ENCODE peak calls at places on chromosomes 13 and 19, in five cellular contexts. One of them, this sample, is unnamed.

GRCh38 chr13:19587635-19588300 is 26.4 kb upstream of the TPTE2 start:
- DNase-seq in fibroblast of lung: peak; percentile 36
- DNase-seq in psoas muscle: no peak
- DNase-seq in Caco-2: peak; percentile 66
- DNase-seq in astrocyte of the spinal cord: peak; percentile 48
- DNase-seq in this sample: peak; percentile 12

GRCh38 chr19:48660854-48661731 is 11.7 kb downstream of the NTN5 start:
- DNase-seq in psoas muscle: peak; percentile 83
- DNase-seq in Caco-2: peak; percentile 75
- DNase-seq in fibroblast of lung: peak; percentile 85
- DNase-seq in astrocyte of the spinal cord: peak; percentile 88
- DNase-seq in this sample: peak; percentile 86

GRCh38 chr13:103036268-103036667 is 29.9 kb downstream of the SLC10A2 start:
- DNase-seq in Caco-2: no peak
- DNase-seq in fibroblast of lung: no peak
- DNase-seq in psoas muscle: no peak
- DNase-seq in astrocyte of the spinal cord: no peak
- DNase-seq in this sample: no peak

GRCh38 chr19:41570639-41571112 is 5.3 kb upstream of the CEACAM21 start:
- DNase-seq in Caco-2: peak; percentile 83
- DNase-seq in astrocyte of the spinal cord: peak; percentile 53
- DNase-seq in psoas muscle: peak; percentile 77
- DNase-seq in fibroblast of lung: peak; percentile 43
- DNase-seq in this sample: peak; percentile 76

GRCh38 chr19:16376649-16377048 is 52.0 kb downstream of the KLF2 start:
- DNase-seq in fibroblast of lung: no peak
- DNase-seq in astrocyte of the spinal cord: no peak
- DNase-seq in psoas muscle: no peak
- DNase-seq in Caco-2: peak; percentile 40
- DNase-seq in this sample: no peak

GRCh38 chr19:4730740-4731171 is 7.1 kb upstream of the DPP9 start:
- DNase-seq in fibroblast of lung: no peak
- DNase-seq in astrocyte of the spinal cord: no peak
- DNase-seq in psoas muscle: no peak
- DNase-seq in Caco-2: peak; percentile 65
- DNase-seq in this sample: peak; percentile 42

GRCh38 chr19:51637362-51637978 is 7.3 kb upstream of the SIGLEC5 start:
- DNase-seq in astrocyte of the spinal cord: no peak
- DNase-seq in fibroblast of lung: no peak
- DNase-seq in Caco-2: no peak
- DNase-seq in psoas muscle: no peak
- DNase-seq in this sample: no peak

GRCh38 chr13:113947321-113948033 is 26.4 kb downstream of the C13orf46 start:
- DNase-seq in psoas muscle: peak; percentile 68
- DNase-seq in astrocyte of the spinal cord: no peak
- DNase-seq in fibroblast of lung: no peak
- DNase-seq in Caco-2: peak; percentile 19
- DNase-seq in this sample: no peak

GRCh38 chr19:10986301-10987127 is 25.7 kb downstream of the SMARCA4 start:
- DNase-seq in psoas muscle: no peak
- DNase-seq in Caco-2: no peak
- DNase-seq in fibroblast of lung: no peak
- DNase-seq in astrocyte of the spinal cord: no peak
- DNase-seq in this sample: no peak

GRCh38 chr19:19711306-19711933 is 21.5 kb downstream of the ZNF14 start:
- DNase-seq in Caco-2: no peak
- DNase-seq in fibroblast of lung: no peak
- DNase-seq in psoas muscle: no peak
- DNase-seq in astrocyte of the spinal cord: no peak
- DNase-seq in this sample: no peak

GRCh38 chr13:32191452-32191998 is 123.6 kb downstream of the ZAR1L start:
- DNase-seq in fibroblast of lung: no peak
- DNase-seq in Caco-2: no peak
- DNase-seq in astrocyte of the spinal cord: no peak
- DNase-seq in psoas muscle: no peak
- DNase-seq in this sample: no peak

GRCh38 chr19:4606921-4607678 is 32.2 kb upstream of the TNFAIP8L1 start:
- DNase-seq in astrocyte of the spinal cord: no peak
- DNase-seq in Caco-2: no peak
- DNase-seq in psoas muscle: peak; percentile 50
- DNase-seq in fibroblast of lung: no peak
- DNase-seq in this sample: peak; percentile 76

GRCh38 chr13:70923863-70924752 is 815.9 kb upstream of the KLHL1 start:
- DNase-seq in Caco-2: no peak
- DNase-seq in astrocyte of the spinal cord: peak; percentile 22
- DNase-seq in psoas muscle: no peak
- DNase-seq in fibroblast of lung: peak; percentile 4
- DNase-seq in this sample: no peak

GRCh38 chr13:24407844-24408243 is 98.5 kb downstream of the C1QTNF9 start:
- DNase-seq in Caco-2: no peak
- DNase-seq in psoas muscle: no peak
- DNase-seq in fibroblast of lung: no peak
- DNase-seq in astrocyte of the spinal cord: no peak
- DNase-seq in this sample: no peak

GRCh38 chr13:22740264-22740663 is 440.5 kb upstream of the SGCG start:
- DNase-seq in psoas muscle: no peak
- DNase-seq in fibroblast of lung: no peak
- DNase-seq in astrocyte of the spinal cord: no peak
- DNase-seq in Caco-2: peak; percentile 26
- DNase-seq in this sample: no peak

GRCh38 chr19:18763674-18764590 is 27.2 kb downstream of the COMP start:
- DNase-seq in Caco-2: no peak
- DNase-seq in astrocyte of the spinal cord: no peak
- DNase-seq in psoas muscle: peak; percentile 81
- DNase-seq in fibroblast of lung: peak; percentile 75
- DNase-seq in this sample: no peak

GRCh38 chr19:4878491-4878968 is 11.1 kb upstream of the PLIN3 start:
- DNase-seq in Caco-2: no peak
- DNase-seq in astrocyte of the spinal cord: no peak
- DNase-seq in psoas muscle: peak; percentile 75
- DNase-seq in fibroblast of lung: no peak
- DNase-seq in this sample: no peak

GRCh38 chr19:33301011-33301899 is 1.1 kb downstream of the CEBPA start:
- DNase-seq in fibroblast of lung: no peak
- DNase-seq in psoas muscle: peak; percentile 50
- DNase-seq in Caco-2: no peak
- DNase-seq in astrocyte of the spinal cord: no peak
- DNase-seq in this sample: no peak

GRCh38 chr19:44609219-44609618 is 4.1 kb upstream of the IGSF23 start:
- DNase-seq in Caco-2: no peak
- DNase-seq in psoas muscle: no peak
- DNase-seq in astrocyte of the spinal cord: no peak
- DNase-seq in fibroblast of lung: peak; percentile 49
- DNase-seq in this sample: no peak

GRCh38 chr13:41562083-41562482 is 104.7 kb downstream of the RGCC start:
- DNase-seq in fibroblast of lung: peak; percentile 95
- DNase-seq in psoas muscle: peak; percentile 68
- DNase-seq in Caco-2: no peak
- DNase-seq in astrocyte of the spinal cord: peak; percentile 96
- DNase-seq in this sample: peak; percentile 60

GRCh38 chr19:18097217-18097992 is at the start of gene MAST3:
- DNase-seq in astrocyte of the spinal cord: peak; percentile 65
- DNase-seq in fibroblast of lung: peak; percentile 54
- DNase-seq in Caco-2: peak; percentile 94
- DNase-seq in psoas muscle: peak; percentile 80
- DNase-seq in this sample: peak; percentile 82

GRCh38 chr13:51158923-51159322 is 47.8 kb upstream of the C13orf42 start:
- DNase-seq in astrocyte of the spinal cord: no peak
- DNase-seq in Caco-2: no peak
- DNase-seq in psoas muscle: no peak
- DNase-seq in fibroblast of lung: peak; percentile 21
- DNase-seq in this sample: no peak

GRCh38 chr19:44367024-44367423 is 10.5 kb upstream of the ZNF112 start:
- DNase-seq in fibroblast of lung: peak; percentile 10
- DNase-seq in astrocyte of the spinal cord: peak; percentile 15
- DNase-seq in psoas muscle: no peak
- DNase-seq in Caco-2: no peak
- DNase-seq in this sample: peak; percentile 6

GRCh38 chr13:48873598-48873997 is 102.1 kb upstream of the FNDC3A start:
- DNase-seq in Caco-2: no peak
- DNase-seq in psoas muscle: no peak
- DNase-seq in astrocyte of the spinal cord: peak; percentile 28
- DNase-seq in fibroblast of lung: peak; percentile 28
- DNase-seq in this sample: no peak

GRCh38 chr13:27311518-27312208 is 41.0 kb downstream of the RASL11A start:
- DNase-seq in fibroblast of lung: no peak
- DNase-seq in Caco-2: no peak
- DNase-seq in psoas muscle: no peak
- DNase-seq in astrocyte of the spinal cord: no peak
- DNase-seq in this sample: no peak

GRCh38 chr19:29505034-29505824 is 20.6 kb upstream of the VSTM2B start:
- DNase-seq in astrocyte of the spinal cord: no peak
- DNase-seq in Caco-2: no peak
- DNase-seq in psoas muscle: no peak
- DNase-seq in fibroblast of lung: no peak
- DNase-seq in this sample: no peak

GRCh38 chr13:36559388-36559787 is 114.4 kb upstream of the SERTM1 start:
- DNase-seq in fibroblast of lung: no peak
- DNase-seq in astrocyte of the spinal cord: no peak
- DNase-seq in Caco-2: no peak
- DNase-seq in psoas muscle: no peak
- DNase-seq in this sample: no peak

GRCh38 chr13:69970521-69970920 is 137.1 kb upstream of the ATXN8OS start:
- DNase-seq in psoas muscle: no peak
- DNase-seq in Caco-2: no peak
- DNase-seq in astrocyte of the spinal cord: peak; percentile 10
- DNase-seq in fibroblast of lung: peak; percentile 29
- DNase-seq in this sample: no peak

GRCh38 chr13:26538363-26539317 is 18.8 kb upstream of the WASF3 start:
- DNase-seq in fibroblast of lung: no peak
- DNase-seq in Caco-2: no peak
- DNase-seq in astrocyte of the spinal cord: no peak
- DNase-seq in psoas muscle: no peak
- DNase-seq in this sample: no peak

GRCh38 chr13:65660696-65661095 is 1569.4 kb downstream of the PCDH9 start:
- DNase-seq in Caco-2: no peak
- DNase-seq in psoas muscle: no peak
- DNase-seq in fibroblast of lung: no peak
- DNase-seq in astrocyte of the spinal cord: peak; percentile 4
- DNase-seq in this sample: no peak

DNA sequence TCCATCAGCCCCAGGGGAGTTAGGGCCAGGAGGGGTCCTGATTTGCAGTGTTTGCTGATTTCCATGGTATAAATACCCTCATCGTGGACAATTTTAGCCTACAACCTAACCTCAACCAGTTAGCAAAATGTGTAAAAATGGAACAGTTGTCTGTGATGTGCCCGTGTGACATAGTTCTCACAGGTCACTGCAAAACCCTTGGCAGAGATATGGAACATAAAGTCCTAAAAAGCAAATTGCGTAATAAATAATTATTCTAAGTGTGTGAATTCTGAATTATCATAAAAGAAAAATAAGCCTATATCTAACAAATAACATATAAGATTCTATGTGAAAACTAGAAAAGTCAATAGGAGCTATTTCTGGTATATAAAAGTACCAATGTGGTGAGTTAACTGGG is 32.0 kb downstream of the KCTD12 start:
- DNase-seq in Caco-2: no peak
- DNase-seq in astrocyte of the spinal cord: no peak
- DNase-seq in psoas muscle: no peak
- DNase-seq in fibroblast of lung: no peak
- DNase-seq in this sample: no peak
- H3K4me3 ChIP-seq in Caco-2: no peak overlapping the region
- H3K4me3 ChIP-seq in astrocyte of the spinal cord: no peak overlapping the region
- H3K4me3 ChIP-seq in psoas muscle: no peak overlapping the region
- H3K4me3 ChIP-seq in fibroblast of lung: no peak overlapping the region
- H3K4me3 ChIP-seq in this sample: no peak overlapping the region

DNA sequence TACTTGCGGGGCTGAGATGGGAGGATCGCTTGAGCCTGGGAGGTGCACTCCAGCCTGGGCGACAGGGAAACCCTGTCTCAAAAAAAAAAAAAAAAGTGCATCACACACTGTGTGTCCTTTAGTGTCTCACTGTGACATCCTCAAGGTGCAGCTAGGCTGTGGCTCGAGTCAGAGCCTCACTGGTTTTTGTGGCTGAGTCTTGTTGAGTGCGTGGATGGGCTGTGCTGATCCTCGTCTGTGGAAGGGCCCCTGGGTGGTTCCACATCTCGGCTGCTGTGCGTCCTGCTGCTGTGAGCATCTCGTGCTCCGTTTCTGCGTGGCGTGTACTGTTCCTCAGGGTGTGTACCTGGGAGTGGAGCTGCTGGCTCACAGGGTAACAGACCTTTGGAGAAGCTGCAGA is 11.2 kb downstream of the STK11 start:
- DNase-seq in psoas muscle: no peak
- DNase-seq in astrocyte of the spinal cord: no peak
- DNase-seq in Caco-2: no peak
- DNase-seq in fibroblast of lung: no peak
- DNase-seq in this sample: no peak
- H3K4me3 ChIP-seq in psoas muscle: peak overlapping the region; percentile 36
- H3K4me3 ChIP-seq in astrocyte of the spinal cord: no peak overlapping the region
- H3K4me3 ChIP-seq in Caco-2: no peak overlapping the region
- H3K4me3 ChIP-seq in fibroblast of lung: no peak overlapping the region
- H3K4me3 ChIP-seq in this sample: no peak overlapping the region

DNA sequence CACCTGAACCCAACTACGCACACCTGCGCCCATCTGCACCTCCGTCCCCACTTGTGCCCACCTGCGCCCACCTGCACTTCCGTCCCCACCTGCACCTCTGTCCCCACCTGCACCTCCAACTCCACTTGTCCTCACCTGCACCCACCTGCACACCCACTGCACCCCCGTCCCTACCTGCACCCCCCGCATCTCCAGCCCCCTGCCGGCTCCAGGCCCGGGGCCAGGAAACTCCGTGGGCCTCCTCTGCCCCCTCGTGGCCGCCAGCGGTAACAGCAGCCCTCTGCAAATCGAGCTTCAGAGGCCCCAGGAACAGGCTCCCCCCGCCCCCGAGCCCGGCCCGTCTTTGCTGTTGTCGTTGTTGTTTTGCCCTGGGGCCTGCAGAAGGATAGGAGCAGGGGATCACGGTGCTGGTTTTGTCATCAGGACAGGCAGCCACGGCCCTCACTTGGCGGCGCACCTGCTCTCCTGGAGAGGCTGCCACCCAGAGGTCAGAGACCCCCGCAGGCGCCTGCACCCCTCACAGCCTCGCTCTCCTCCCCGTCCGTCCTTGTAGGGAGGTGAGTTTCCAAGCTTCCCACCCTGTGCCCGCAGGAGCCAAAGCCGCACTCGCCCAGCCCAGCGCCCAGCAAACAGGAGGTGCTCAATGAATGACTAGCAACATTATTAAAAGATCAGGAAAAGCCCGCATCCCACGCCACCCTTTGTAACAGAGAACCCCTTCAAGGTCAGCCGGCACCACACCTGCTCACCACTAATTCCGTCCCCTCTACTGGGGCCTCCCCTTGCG is 65.4 kb downstream of the GNG7 start:
- DNase-seq in Caco-2: peak; percentile 71
- DNase-seq in psoas muscle: peak; percentile 67
- DNase-seq in fibroblast of lung: peak; percentile 23
- DNase-seq in astrocyte of the spinal cord: peak; percentile 42
- DNase-seq in this sample: peak; percentile 37
- H3K4me3 ChIP-seq in Caco-2: peak overlapping the region; percentile 21
- H3K4me3 ChIP-seq in psoas muscle: no peak overlapping the region
- H3K4me3 ChIP-seq in fibroblast of lung: no peak overlapping the region
- H3K4me3 ChIP-seq in astrocyte of the spinal cord: no peak overlapping the region
- H3K4me3 ChIP-seq in this sample: no peak overlapping the region

DNA sequence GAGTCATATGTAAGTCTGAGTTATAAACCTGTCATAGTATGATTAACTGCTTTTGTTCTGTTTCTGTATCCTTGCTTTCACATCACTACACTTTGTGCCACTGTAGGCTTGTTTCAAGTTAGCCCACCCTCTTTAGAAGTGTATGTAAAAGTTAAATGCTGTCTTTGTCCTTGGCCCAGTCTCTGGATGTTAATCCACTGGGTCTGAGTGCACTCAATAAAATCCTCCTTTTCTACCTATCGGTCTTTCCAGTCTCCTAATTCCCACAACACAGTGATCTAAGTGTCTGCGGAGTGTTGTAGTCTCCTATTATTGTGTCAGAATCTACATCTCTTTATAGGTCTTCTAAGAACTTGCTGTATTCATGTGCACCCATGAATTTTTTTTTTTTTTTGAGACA is 14.1 kb downstream of the ZNF429 start:
- DNase-seq in astrocyte of the spinal cord: no peak
- DNase-seq in psoas muscle: no peak
- DNase-seq in Caco-2: peak; percentile 18
- DNase-seq in fibroblast of lung: no peak
- DNase-seq in this sample: no peak
- H3K4me3 ChIP-seq in astrocyte of the spinal cord: no peak overlapping the region
- H3K4me3 ChIP-seq in psoas muscle: no peak overlapping the region
- H3K4me3 ChIP-seq in Caco-2: no peak overlapping the region
- H3K4me3 ChIP-seq in fibroblast of lung: no peak overlapping the region
- H3K4me3 ChIP-seq in this sample: no peak overlapping the region